ENCODE peak calls at places on chromosome 18, in ten cellular contexts. P is AG04450; U is fibroblast of lung; M is AG10803; C is GM23248; L is activated T-helper 1 cell treated with anti-CD3 and anti-CD28 coated beads, Interleukin-2, amount 50 U/mL, for 16 hours; T is B cell; G is cortex of kidney; Y is CD8-positive, alpha-beta memory T cell; E is glutamatergic neuron. Q is an unnamed sample.

GRCh38 chr18:7927119-7927518 is 360.0 kb downstream of the PTPRM start:
- DNase-seq in T (no peak), L (no peak), Y (no peak), P (no peak), G (no peak), C (peak), E (no peak), M (no peak), U (peak), Q (peak)

GRCh38 chr18:46676162-46676830 is 19.3 kb upstream of the LOXHD1 start:
- DNase-seq in T (no peak), U (peak), L (no peak), G (no peak), C (peak), Y (no peak), M (no peak), P (no peak), E (no peak), Q (peak)

GRCh38 chr18:48475635-48476549 is 62.9 kb upstream of the CTIF start:
- DNase-seq in U (peak), C (peak), G (no peak), L (no peak), P (peak), E (peak), Y (no peak), T (no peak), M (peak), Q (peak)

GRCh38 chr18:52465391-52465790 is 125.4 kb downstream of the DCC start:
- DNase-seq in P (no peak), U (no peak), G (no peak), Y (no peak), C (no peak), L (no peak), E (no peak), M (no peak), T (no peak), Q (no peak)

GRCh38 chr18:62751977-62752376 is 36.6 kb downstream of the PHLPP1 start:
- DNase-seq in E (no peak), P (no peak), U (no peak), M (no peak), L (no peak), Y (no peak), G (no peak), C (no peak), T (no peak), Q (no peak)

GRCh38 chr18:72840109-72840508 is 27.7 kb downstream of the NETO1 start:
- DNase-seq in T (no peak), U (no peak), Y (no peak), E (no peak), M (no peak), L (no peak), G (no peak), P (no peak), C (no peak), Q (no peak)

GRCh38 chr18:59918320-59918755 is 18.5 kb downstream of the PMAIP1 start:
- DNase-seq in E (peak), U (peak), Y (no peak), P (no peak), T (peak), L (no peak), C (peak), M (peak), G (no peak), Q (no peak)

GRCh38 chr18:50356036-50356945 is 18.6 kb upstream of the SKA1 start:
- DNase-seq in G (no peak), T (no peak), U (no peak), E (no peak), Y (no peak), C (peak), P (no peak), M (peak), L (no peak), Q (peak)

GRCh38 chr18:45730832-45731545 is 7.0 kb downstream of the SLC14A1 start:
- DNase-seq in M (peak), P (peak), T (no peak), E (no peak), C (peak), G (no peak), U (peak), Y (no peak), L (no peak), Q (peak)

GRCh38 chr18:58996131-58996632 is 131.5 kb downstream of the ZNF532 start:
- DNase-seq in L (no peak), C (peak), Y (no peak), P (peak), U (peak), M (peak), G (no peak), E (no peak), T (no peak), Q (peak)

GRCh38 chr18:80022613-80023012 is 11.6 kb upstream of the RBFA start:
- DNase-seq in L (no peak), C (peak), P (no peak), M (peak), G (no peak), E (no peak), Y (peak), T (no peak), U (peak), Q (peak)

GRCh38 chr18:3758531-3758930 is 308.6 kb downstream of the TGIF1 start:
- DNase-seq in E (no peak), C (peak), T (no peak), Y (no peak), M (peak), U (peak), L (no peak), G (no peak), P (no peak), Q (peak)

GRCh38 chr18:58863539-58864145 is 1.0 kb upstream of the ZNF532 start:
- DNase-seq in L (no peak), U (peak), Y (peak), E (peak), M (no peak), G (no peak), P (no peak), T (peak), C (peak), Q (peak)

GRCh38 chr18:21760321-21760720 is 19.7 kb downstream of the MIB1 start:
- DNase-seq in L (no peak), M (peak), G (no peak), U (peak), T (no peak), C (peak), Y (no peak), E (no peak), P (no peak), Q (peak)

GRCh38 chr18:58096658-58097057 is 52.6 kb downstream of the NEDD4L start:
- DNase-seq in Y (no peak), P (no peak), T (no peak), U (no peak), G (no peak), L (no peak), C (no peak), E (no peak), M (no peak), Q (no peak)

GRCh38 chr18:14029512-14029911 is 102.7 kb downstream of the ZNF519 start:
- DNase-seq in T (no peak), E (no peak), P (no peak), G (no peak), M (no peak), L (no peak), U (no peak), Y (no peak), C (no peak), Q (no peak)

GRCh38 chr18:8972116-8972515 is 130.4 kb upstream of the NDUFV2 start:
- DNase-seq in G (no peak), L (no peak), C (no peak), U (no peak), P (no peak), Y (no peak), M (no peak), E (no peak), T (no peak), Q (no peak)

GRCh38 chr18:26225022-26225693 is 1.1 kb upstream of the TAF4B start:
- DNase-seq in P (no peak), T (no peak), E (no peak), G (no peak), C (peak), Y (no peak), L (no peak), U (no peak), M (no peak), Q (no peak)

GRCh38 chr18:14924226-14924625 is 176.3 kb downstream of the ANKRD30B start:
- DNase-seq in U (no peak), P (no peak), L (no peak), C (no peak), M (no peak), G (no peak), Y (no peak), E (no peak), T (no peak), Q (no peak)

GRCh38 chr18:63775166-63775730 is at the start of gene SERPINB7:
- DNase-seq in G (no peak), C (peak), E (no peak), T (no peak), U (peak), Y (no peak), M (peak), L (no peak), P (peak), Q (peak)

GRCh38 chr18:57258131-57258777 is 94.1 kb upstream of the ST8SIA3 start:
- DNase-seq in Y (no peak), T (no peak), C (no peak), G (no peak), E (no peak), P (no peak), U (no peak), M (no peak), L (no peak), Q (no peak)

GRCh38 chr18:63440219-63440618 is 17.9 kb upstream of the VPS4B start:
- DNase-seq in C (peak), T (no peak), E (no peak), M (peak), G (no peak), L (no peak), Y (no peak), P (no peak), U (no peak), Q (no peak)

GRCh38 chr18:76962851-76963250 is 140.5 kb downstream of the ZNF236 start:
- DNase-seq in E (no peak), C (no peak), L (no peak), Y (no peak), G (no peak), T (no peak), M (no peak), P (no peak), U (no peak), Q (no peak)